ENCODE peak calls at places on chromosomes 2 and 18, in four cellular contexts. O is IMR-90, K is H9, Y is mesendoderm. L is an unnamed sample.

GRCh38 chr2:121185111-121185510 is 99.9 kb downstream of the TFCP2L1 start:
- DNase-seq in O (no peak), K (no peak), Y (no peak), L (no peak)

GRCh38 chr2:6184532-6185302 is 492.5 kb downstream of the SOX11 start:
- DNase-seq in O (peak), K (no peak), Y (no peak), L (no peak)

GRCh38 chr18:74282359-74283254 is 9.2 kb downstream of the CYB5A start:
- DNase-seq in O (no peak), K (peak), Y (peak), L (no peak)

GRCh38 chr2:6053711-6054393 is 361.7 kb downstream of the SOX11 start:
- DNase-seq in O (no peak), K (no peak), Y (peak), L (no peak)

GRCh38 chr18:9596257-9596656 is 18.1 kb downstream of the PPP4R1 start:
- DNase-seq in O (no peak), K (no peak), Y (no peak), L (no peak)

GRCh38 chr2:233381013-233381995 is 27.0 kb downstream of the DGKD start:
- DNase-seq in O (no peak), K (no peak), Y (no peak), L (no peak)

GRCh38 chr2:159706385-159706980 is 5.8 kb upstream of the MARCHF7 start:
- DNase-seq in O (no peak), K (no peak), Y (peak), L (no peak)

GRCh38 chr2:230018153-230018552 is 50.6 kb downstream of the SLC16A14 start:
- DNase-seq in O (peak), K (no peak), Y (no peak), L (no peak)

GRCh38 chr2:105675841-105676240 is 68.9 kb upstream of the NCK2 start:
- DNase-seq in O (no peak), K (no peak), Y (no peak), L (peak)
- H3K56ac ChIP-seq in O (no peak), K (no peak), Y (no peak), L (no peak)

GRCh38 chr2:33318456-33318855 is 158.0 kb upstream of the RASGRP3 start:
- DNase-seq in O (no peak), K (no peak), Y (no peak), L (no peak)

GRCh38 chr2:33320573-33320972 is 155.9 kb upstream of the RASGRP3 start:
- DNase-seq in O (no peak), K (no peak), Y (no peak), L (no peak)

GRCh38 chr2:33316314-33316713 is 160.1 kb upstream of the RASGRP3 start:
- DNase-seq in O (no peak), K (no peak), Y (no peak), L (no peak)

GRCh38 chr2:33314541-33314940 is 161.9 kb upstream of the RASGRP3 start:
- DNase-seq in O (no peak), K (no peak), Y (no peak), L (no peak)

GRCh38 chr2:33317369-33318015 is 159.0 kb upstream of the RASGRP3 start:
- DNase-seq in O (no peak), K (no peak), Y (no peak), L (no peak)
- H3K56ac ChIP-seq in O (no peak), K (no peak), Y (no peak), L (no peak)

GRCh38 chr18:13283746-13284145 is 65.2 kb downstream of the LDLRAD4 start:
- DNase-seq in O (no peak), K (no peak), Y (no peak), L (no peak)
- H3K56ac ChIP-seq in O (no peak), K (no peak), Y (no peak), L (no peak)

GRCh38 chr2:80519699-80520291 is 215.2 kb upstream of the LRRTM1 start:
- DNase-seq in O (no peak), K (no peak), Y (peak), L (no peak)
- H3K56ac ChIP-seq in O (no peak), K (no peak), Y (no peak), L (no peak)

GRCh38 chr2:36965196-36965595 is 1.1 kb downstream of the STRN start:
- DNase-seq in O (peak), K (no peak), Y (peak), L (no peak)
- H3K56ac ChIP-seq in O (peak), K (no peak), Y (peak), L (no peak)

GRCh38 chr2:162579169-162579568 is 235.2 kb downstream of the GCA start:
- DNase-seq in O (no peak), K (peak), Y (peak), L (no peak)
- H3K56ac ChIP-seq in O (no peak), K (no peak), Y (no peak), L (no peak)

GRCh38 chr18:6441201-6441600 is 26.5 kb upstream of the L3MBTL4 start:
- DNase-seq in O (no peak), K (no peak), Y (no peak), L (no peak)
- H3K56ac ChIP-seq in O (no peak), K (no peak), Y (no peak), L (no peak)

DNA sequence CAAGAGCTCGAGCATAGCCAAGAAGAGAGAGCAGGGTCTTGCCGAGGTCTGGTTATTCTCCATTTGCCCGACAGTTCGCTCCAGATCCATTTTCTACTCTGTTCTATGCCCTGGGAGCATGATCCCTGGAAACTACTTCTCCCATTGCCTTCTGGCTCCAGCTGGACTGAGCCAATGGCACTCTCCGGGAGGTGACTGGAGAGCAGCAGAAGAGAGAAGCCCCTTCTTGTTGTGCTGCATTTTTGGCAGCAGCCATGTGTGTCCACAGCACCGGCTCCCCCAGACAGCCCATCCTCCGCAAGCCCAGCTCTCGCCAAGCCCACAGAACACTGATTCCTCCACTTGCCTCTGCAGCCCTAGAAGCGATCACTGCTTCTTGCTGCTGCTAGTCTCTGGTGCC is 345.5 kb downstream of the TNS1 start:
- DNase-seq in O (no peak), K (no peak), Y (no peak), L (no peak)
- H3K56ac ChIP-seq in O (no peak), K (no peak), Y (no peak), L (no peak)

GRCh38 chr2:173792166-173792565 is 173.0 kb downstream of the SP3 start:
- DNase-seq in O (no peak), K (peak), Y (peak), L (no peak)
- H3K56ac ChIP-seq in O (no peak), K (no peak), Y (no peak), L (no peak)